ENCODE peak calls at places on chromosomes 1 and 21, in five cellular contexts. D is stromal cell of bone marrow, U is glutamatergic neuron, O is SW 1271, M is NCI-H345. H is an unnamed sample.

GRCh38 chr21:15539376-15539775 is 190.4 kb upstream of the USP25 start:
- DNase-seq in M (no peak), U (no peak), D (no peak), O (no peak), H (no peak)

GRCh38 chr1:183546427-183546826 is 43.8 kb downstream of the NCF2 start:
- DNase-seq in U (no peak), O (no peak), D (no peak), M (no peak), H (no peak)

GRCh38 chr1:95353185-95353584 is 119.2 kb downstream of the RWDD3 start:
- DNase-seq in U (no peak), M (no peak), D (no peak), O (no peak), H (no peak)

GRCh38 chr1:30966690-30967369 is 58.3 kb upstream of the SDC3 start:
- DNase-seq in D (no peak), O (peak), U (peak), M (peak), H (peak)

GRCh38 chr1:168903237-168903830 is 174.3 kb upstream of the DPT start:
- DNase-seq in D (no peak), M (no peak), U (no peak), O (no peak), H (no peak)

GRCh38 chr1:203932559-203932958 is 71.2 kb downstream of the SNRPE start:
- DNase-seq in D (no peak), M (no peak), U (no peak), O (no peak), H (no peak)

GRCh38 chr1:28779751-28780150 is 32.2 kb upstream of the OPRD1 start:
- DNase-seq in U (no peak), O (no peak), M (no peak), D (no peak), H (no peak)

GRCh38 chr1:88763649-88764406 is 79.8 kb downstream of the PKN2 start:
- DNase-seq in D (peak), O (peak), U (no peak), M (no peak), H (no peak)

GRCh38 chr21:33871171-33871570 is 44.4 kb downstream of the ATP5PO start:
- DNase-seq in D (no peak), M (no peak), O (no peak), U (no peak), H (no peak)

GRCh38 chr1:84403362-84403761 is 5.1 kb downstream of the DNASE2B start:
- DNase-seq in O (no peak), D (no peak), U (no peak), M (no peak), H (no peak)

GRCh38 chr1:210251680-210252490 is 19.3 kb downstream of the SERTAD4 start:
- DNase-seq in U (peak), M (no peak), D (no peak), O (no peak), H (no peak)

GRCh38 chr1:164786980-164787833 is 228.2 kb downstream of the PBX1 start:
- DNase-seq in D (peak), M (peak), U (peak), O (peak), H (peak)

GRCh38 chr1:86687595-86687994 is 16.8 kb upstream of the SH3GLB1 start:
- DNase-seq in D (no peak), O (peak), M (peak), U (no peak), H (no peak)

GRCh38 chr1:17877316-17877715 is 122.2 kb downstream of the ACTL8 start:
- DNase-seq in M (no peak), O (no peak), D (no peak), U (no peak), H (no peak)

GRCh38 chr1:63691672-63692425 is 82.0 kb upstream of the ROR1 start:
- DNase-seq in U (no peak), D (peak), M (peak), O (peak), H (peak)

GRCh38 chr1:33334081-33334552 is 13.2 kb upstream of the A3GALT2 start:
- DNase-seq in U (no peak), O (no peak), D (peak), M (no peak), H (no peak)